ENCODE peak calls at places on chromosomes 12 and 14, in five cellular contexts. I is T-helper 1 cell; C is stimulated activated CD8-positive, alpha-beta memory T cell treated with anti-CD3 and anti-CD28 coated beads, Interleukin-15, amount 100 ng/mL, for 1 hour; N is activated CD4-positive, alpha-beta T cell treated with anti-CD3 and anti-CD28 coated beads, Interleukin-2, amount 50 U/mL, for 48 hours; X is small intestine. E is an unnamed sample.

GRCh38 chr12:92408072-92408900 is 262.6 kb upstream of the BTG1 start:
- DNase-seq in X (peak; percentile 44), I (peak; percentile 79), C (no peak), N (peak; percentile 62), E (peak; percentile 32)

GRCh38 chr12:121062391-121063045 is 23.5 kb upstream of the OASL start:
- DNase-seq in X (no peak), I (no peak), N (no peak), C (no peak), E (no peak)

GRCh38 chr12:70252832-70253231 is 9.6 kb downstream of the CNOT2 start:
- DNase-seq in X (no peak), I (no peak), C (no peak), N (no peak), E (no peak)

GRCh38 chr12:111256629-111257434 is 112.1 kb downstream of the PHETA1 start:
- DNase-seq in C (no peak), X (no peak), N (no peak), I (no peak), E (no peak)

GRCh38 chr12:85279449-85280137 is 427 bp upstream of the ALX1 start:
- DNase-seq in N (no peak), X (peak; percentile 5), I (no peak), C (no peak), E (no peak)

GRCh38 chr14:93683241-93683640 is 105.0 kb downstream of the PRIMA1 start:
- DNase-seq in C (no peak), X (peak; percentile 18), I (no peak), N (no peak), E (peak; percentile 14)

GRCh38 chr14:100677152-100677924 is 49.4 kb upstream of the DLK1 start:
- DNase-seq in X (no peak), I (no peak), N (no peak), C (no peak), E (no peak)

GRCh38 chr14:68365228-68365627 is 427.6 kb downstream of the ZFP36L1 start:
- DNase-seq in I (no peak), C (no peak), N (no peak), X (no peak), E (peak; percentile 20)

GRCh38 chr14:52950898-52951729 is at the start of gene FERMT2:
- DNase-seq in N (peak; percentile 13), X (no peak), I (no peak), C (no peak), E (peak; percentile 71)